ENCODE peak calls at places on chromosome 13, in five cellular contexts. H is PC-9, Q is memory B cell, L is fibroblast of pulmonary artery, K is aorta. D is an unnamed sample.

GRCh38 chr13:32821149-32821688 is 195.0 kb upstream of the KL start:
- DNase-seq in H (no peak), Q (no peak), L (no peak), K (no peak), D (no peak)

GRCh38 chr13:86567119-86567518 is 767.9 kb upstream of the SLITRK6 start:
- DNase-seq in H (no peak), Q (no peak), L (no peak), K (no peak), D (no peak)

GRCh38 chr13:80173224-80173623 is 167.7 kb downstream of the SPRY2 start:
- DNase-seq in H (no peak), Q (no peak), L (no peak), K (peak; percentile 55), D (peak; percentile 54)

GRCh38 chr13:51122868-51123267 is 11.8 kb upstream of the C13orf42 start:
- DNase-seq in H (no peak), Q (no peak), L (no peak), K (no peak), D (no peak)

GRCh38 chr13:73477441-73477840 is 418.6 kb downstream of the KLF5 start:
- DNase-seq in H (no peak), Q (no peak), L (no peak), K (no peak), D (no peak)

GRCh38 chr13:23500858-23501257 is 67.4 kb upstream of the SACS start:
- DNase-seq in H (no peak), Q (no peak), L (peak; percentile 71), K (no peak), D (no peak)

GRCh38 chr13:83223546-83223945 is 658.7 kb downstream of the SLITRK1 start:
- DNase-seq in H (no peak), Q (no peak), L (peak; percentile 64), K (no peak), D (peak; percentile 3)

GRCh38 chr13:112451512-112452379 is 75.6 kb downstream of the SPACA7 start:
- DNase-seq in H (no peak), Q (no peak), L (no peak), K (no peak), D (no peak)

GRCh38 chr13:93529961-93530360 is 303.4 kb downstream of the GPC6 start:
- DNase-seq in H (no peak), Q (no peak), L (peak; percentile 3), K (no peak), D (no peak)